ENCODE peak calls at places on chromosomes 5 and 9, in eight cellular contexts. One of them, this sample, is unnamed. For H3K9me3, the result is how much of the 10 kb centered on the place peaks cover.

GRCh38 chr5:56026863-56027300 is 32.1 kb upstream of the IL6ST start:
- DNase-seq in body of pancreas: no peak
- DNase-seq in tibial nerve: no peak
- DNase-seq in fibroblast of lung: peak
- DNase-seq in psoas muscle: no peak
- DNase-seq in HepG2: no peak
- DNase-seq in left ventricle myocardium inferior: no peak
- DNase-seq in CD8-positive, alpha-beta memory T cell: no peak
- DNase-seq in this sample: peak

GRCh38 chr9:114850871-114851270 is 45.0 kb upstream of the TNFSF15 start:
- DNase-seq in fibroblast of lung: peak
- DNase-seq in CD8-positive, alpha-beta memory T cell: no peak
- DNase-seq in psoas muscle: no peak
- DNase-seq in HepG2: no peak
- DNase-seq in left ventricle myocardium inferior: no peak
- DNase-seq in body of pancreas: no peak
- DNase-seq in tibial nerve: no peak
- DNase-seq in this sample: no peak

GRCh38 chr5:144460608-144461007 is 289.9 kb downstream of the KCTD16 start:
- DNase-seq in left ventricle myocardium inferior: no peak
- DNase-seq in psoas muscle: no peak
- DNase-seq in tibial nerve: no peak
- DNase-seq in CD8-positive, alpha-beta memory T cell: no peak
- DNase-seq in body of pancreas: no peak
- DNase-seq in HepG2: no peak
- DNase-seq in fibroblast of lung: no peak
- DNase-seq in this sample: no peak

GRCh38 chr9:2824054-2824453 is 19.8 kb downstream of the PUM3 start:
- DNase-seq in CD8-positive, alpha-beta memory T cell: no peak
- DNase-seq in HepG2: no peak
- DNase-seq in left ventricle myocardium inferior: no peak
- DNase-seq in tibial nerve: no peak
- DNase-seq in fibroblast of lung: no peak
- DNase-seq in body of pancreas: no peak
- DNase-seq in psoas muscle: no peak
- DNase-seq in this sample: no peak

GRCh38 chr9:120855827-120856636 is 13.3 kb upstream of the PSMD5 start:
- DNase-seq in body of pancreas: no peak
- DNase-seq in HepG2: no peak
- DNase-seq in fibroblast of lung: no peak
- DNase-seq in psoas muscle: no peak
- DNase-seq in tibial nerve: no peak
- DNase-seq in CD8-positive, alpha-beta memory T cell: no peak
- DNase-seq in left ventricle myocardium inferior: no peak
- DNase-seq in this sample: no peak

GRCh38 chr5:172321593-172321992 is 38.0 kb upstream of the UBTD2 start:
- DNase-seq in tibial nerve: no peak
- DNase-seq in HepG2: no peak
- DNase-seq in body of pancreas: no peak
- DNase-seq in left ventricle myocardium inferior: no peak
- DNase-seq in CD8-positive, alpha-beta memory T cell: no peak
- DNase-seq in psoas muscle: no peak
- DNase-seq in fibroblast of lung: no peak
- DNase-seq in this sample: no peak

GRCh38 chr9:131421691-131422090 is 27.8 kb downstream of the PRRC2B start:
- DNase-seq in fibroblast of lung: no peak
- DNase-seq in CD8-positive, alpha-beta memory T cell: no peak
- DNase-seq in body of pancreas: no peak
- DNase-seq in psoas muscle: no peak
- DNase-seq in HepG2: no peak
- DNase-seq in left ventricle myocardium inferior: no peak
- DNase-seq in tibial nerve: no peak
- DNase-seq in this sample: no peak

GRCh38 chr9:17614246-17614645 is 35.4 kb downstream of the SH3GL2 start:
- DNase-seq in HepG2: no peak
- DNase-seq in tibial nerve: no peak
- DNase-seq in CD8-positive, alpha-beta memory T cell: no peak
- DNase-seq in left ventricle myocardium inferior: no peak
- DNase-seq in psoas muscle: no peak
- DNase-seq in body of pancreas: no peak
- DNase-seq in fibroblast of lung: no peak
- DNase-seq in this sample: no peak

GRCh38 chr9:128862401-128862851 is 19.3 kb downstream of the KYAT1 start:
- DNase-seq in tibial nerve: no peak
- DNase-seq in psoas muscle: peak
- DNase-seq in fibroblast of lung: no peak
- DNase-seq in CD8-positive, alpha-beta memory T cell: no peak
- DNase-seq in left ventricle myocardium inferior: peak
- DNase-seq in body of pancreas: peak
- DNase-seq in HepG2: no peak
- DNase-seq in this sample: no peak

GRCh38 chr5:147479431-147479830 is 30.4 kb downstream of the DPYSL3 start:
- DNase-seq in HepG2: no peak
- DNase-seq in psoas muscle: no peak
- DNase-seq in fibroblast of lung: peak
- DNase-seq in tibial nerve: no peak
- DNase-seq in left ventricle myocardium inferior: no peak
- DNase-seq in body of pancreas: no peak
- DNase-seq in CD8-positive, alpha-beta memory T cell: no peak
- DNase-seq in this sample: no peak

GRCh38 chr9:123349691-123350480 is 6.1 kb upstream of the CRB2 start:
- DNase-seq in tibial nerve: peak
- DNase-seq in left ventricle myocardium inferior: no peak
- DNase-seq in CD8-positive, alpha-beta memory T cell: peak
- DNase-seq in HepG2: peak
- DNase-seq in body of pancreas: peak
- DNase-seq in psoas muscle: no peak
- DNase-seq in fibroblast of lung: peak
- DNase-seq in this sample: peak

GRCh38 chr5:172834570-172835245 is 657 bp downstream of the ERGIC1 start:
- DNase-seq in body of pancreas: peak
- DNase-seq in HepG2: peak
- DNase-seq in left ventricle myocardium inferior: no peak
- DNase-seq in CD8-positive, alpha-beta memory T cell: no peak
- DNase-seq in psoas muscle: no peak
- DNase-seq in tibial nerve: no peak
- DNase-seq in fibroblast of lung: no peak
- DNase-seq in this sample: peak

GRCh38 chr5:91849069-91849468 is 466.0 kb upstream of the ARRDC3 start:
- DNase-seq in tibial nerve: no peak
- DNase-seq in HepG2: no peak
- DNase-seq in body of pancreas: no peak
- DNase-seq in CD8-positive, alpha-beta memory T cell: no peak
- DNase-seq in fibroblast of lung: peak
- DNase-seq in psoas muscle: no peak
- DNase-seq in left ventricle myocardium inferior: no peak
- DNase-seq in this sample: no peak

GRCh38 chr9:17928228-17928627 is 349.4 kb downstream of the SH3GL2 start:
- DNase-seq in body of pancreas: no peak
- DNase-seq in left ventricle myocardium inferior: no peak
- DNase-seq in psoas muscle: no peak
- DNase-seq in fibroblast of lung: no peak
- DNase-seq in CD8-positive, alpha-beta memory T cell: no peak
- DNase-seq in tibial nerve: no peak
- DNase-seq in HepG2: no peak
- DNase-seq in this sample: no peak

DNA sequence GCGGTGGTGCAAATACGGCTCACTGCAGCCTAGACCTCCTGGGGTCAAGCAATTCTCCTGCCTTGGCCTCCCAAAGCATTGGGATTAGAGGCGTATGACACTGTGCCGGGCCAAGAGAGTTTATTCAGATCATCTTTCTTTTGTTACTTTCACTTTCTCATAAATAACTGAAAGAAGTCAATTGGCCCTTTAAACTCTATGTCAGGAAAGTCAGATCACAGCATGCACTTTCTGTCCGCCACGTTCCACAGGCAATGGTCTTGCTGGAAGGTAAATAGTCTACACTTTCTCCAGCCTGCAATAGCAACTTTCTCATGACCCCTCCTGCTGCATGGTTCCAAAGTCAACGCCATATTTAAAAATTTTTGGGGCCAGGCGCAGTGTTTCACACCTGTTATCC is 6.5 kb upstream of the ARRDC1 start:
- DNase-seq in left ventricle myocardium inferior: no peak
- DNase-seq in psoas muscle: no peak
- DNase-seq in fibroblast of lung: no peak
- DNase-seq in body of pancreas: no peak
- DNase-seq in HepG2: no peak
- DNase-seq in tibial nerve: no peak
- DNase-seq in CD8-positive, alpha-beta memory T cell: no peak
- DNase-seq in this sample: no peak
- H3K27ac ChIP-seq in left ventricle myocardium inferior: no peak
- H3K27ac ChIP-seq in psoas muscle: no peak
- H3K27ac ChIP-seq in fibroblast of lung: no peak
- H3K27ac ChIP-seq in body of pancreas: no peak
- H3K27ac ChIP-seq in HepG2: no peak
- H3K27ac ChIP-seq in tibial nerve: no peak
- H3K27ac ChIP-seq in CD8-positive, alpha-beta memory T cell: no peak
- H3K27ac ChIP-seq in this sample: no peak

GRCh38 chr5:141319202-141319601 is 1.4 kb downstream of the TAF7 start:
- DNase-seq in HepG2: no peak
- DNase-seq in psoas muscle: no peak
- DNase-seq in fibroblast of lung: no peak
- DNase-seq in CD8-positive, alpha-beta memory T cell: no peak
- DNase-seq in body of pancreas: no peak
- DNase-seq in tibial nerve: no peak
- DNase-seq in left ventricle myocardium inferior: no peak
- DNase-seq in this sample: no peak

GRCh38 chr5:141319699-141320098 is 885 bp downstream of the TAF7 start:
- DNase-seq in HepG2: no peak
- DNase-seq in psoas muscle: no peak
- DNase-seq in tibial nerve: no peak
- DNase-seq in CD8-positive, alpha-beta memory T cell: no peak
- DNase-seq in fibroblast of lung: no peak
- DNase-seq in body of pancreas: no peak
- DNase-seq in left ventricle myocardium inferior: no peak
- DNase-seq in this sample: no peak

DNA sequence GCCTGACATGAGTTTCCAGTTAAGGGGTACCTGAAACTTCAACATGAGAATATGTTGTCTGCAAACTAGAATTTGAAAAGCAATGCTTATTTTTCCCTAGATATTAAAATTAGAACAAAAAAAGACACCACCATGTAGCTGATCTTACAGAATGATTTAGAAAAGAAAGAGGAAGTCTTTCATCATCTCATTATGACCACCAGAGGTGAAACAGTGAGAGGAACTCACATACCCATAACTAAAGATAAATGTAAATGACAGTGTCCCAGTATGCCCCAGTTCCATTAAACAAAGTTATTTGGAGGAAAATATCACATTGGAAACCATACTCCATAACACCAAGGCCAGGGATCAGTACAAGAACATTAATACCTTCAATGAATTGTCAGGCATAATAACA is 6.9 kb downstream of the TAF7 start:
- DNase-seq in psoas muscle: no peak
- DNase-seq in body of pancreas: no peak
- DNase-seq in CD8-positive, alpha-beta memory T cell: no peak
- DNase-seq in fibroblast of lung: no peak
- DNase-seq in tibial nerve: no peak
- DNase-seq in left ventricle myocardium inferior: no peak
- DNase-seq in HepG2: no peak
- DNase-seq in this sample: no peak
- H3K9me3 ChIP-seq in psoas muscle: half or more
- H3K9me3 ChIP-seq in body of pancreas: under half
- H3K9me3 ChIP-seq in CD8-positive, alpha-beta memory T cell: under half
- H3K9me3 ChIP-seq in fibroblast of lung: under half
- H3K9me3 ChIP-seq in tibial nerve: under half
- H3K9me3 ChIP-seq in left ventricle myocardium inferior: half or more
- H3K9me3 ChIP-seq in HepG2: under half
- H3K9me3 ChIP-seq in this sample: under half

GRCh38 chr9:127528407-127529251 is 77.3 kb downstream of the LRSAM1 start:
- DNase-seq in CD8-positive, alpha-beta memory T cell: no peak
- DNase-seq in body of pancreas: no peak
- DNase-seq in tibial nerve: no peak
- DNase-seq in HepG2: no peak
- DNase-seq in left ventricle myocardium inferior: no peak
- DNase-seq in psoas muscle: no peak
- DNase-seq in fibroblast of lung: no peak
- DNase-seq in this sample: peak

GRCh38 chr9:127529671-127530070 is 78.4 kb downstream of the LRSAM1 start:
- DNase-seq in psoas muscle: no peak
- DNase-seq in left ventricle myocardium inferior: no peak
- DNase-seq in HepG2: no peak
- DNase-seq in tibial nerve: no peak
- DNase-seq in CD8-positive, alpha-beta memory T cell: no peak
- DNase-seq in body of pancreas: no peak
- DNase-seq in fibroblast of lung: no peak
- DNase-seq in this sample: no peak

GRCh38 chr9:127527560-127528268 is 76.4 kb downstream of the LRSAM1 start:
- DNase-seq in HepG2: no peak
- DNase-seq in tibial nerve: no peak
- DNase-seq in left ventricle myocardium inferior: no peak
- DNase-seq in body of pancreas: no peak
- DNase-seq in CD8-positive, alpha-beta memory T cell: no peak
- DNase-seq in fibroblast of lung: no peak
- DNase-seq in psoas muscle: no peak
- DNase-seq in this sample: no peak

GRCh38 chr9:127531676-127532075 is 80.4 kb downstream of the LRSAM1 start:
- DNase-seq in fibroblast of lung: no peak
- DNase-seq in tibial nerve: no peak
- DNase-seq in HepG2: no peak
- DNase-seq in psoas muscle: no peak
- DNase-seq in CD8-positive, alpha-beta memory T cell: no peak
- DNase-seq in left ventricle myocardium inferior: no peak
- DNase-seq in body of pancreas: no peak
- DNase-seq in this sample: no peak

DNA sequence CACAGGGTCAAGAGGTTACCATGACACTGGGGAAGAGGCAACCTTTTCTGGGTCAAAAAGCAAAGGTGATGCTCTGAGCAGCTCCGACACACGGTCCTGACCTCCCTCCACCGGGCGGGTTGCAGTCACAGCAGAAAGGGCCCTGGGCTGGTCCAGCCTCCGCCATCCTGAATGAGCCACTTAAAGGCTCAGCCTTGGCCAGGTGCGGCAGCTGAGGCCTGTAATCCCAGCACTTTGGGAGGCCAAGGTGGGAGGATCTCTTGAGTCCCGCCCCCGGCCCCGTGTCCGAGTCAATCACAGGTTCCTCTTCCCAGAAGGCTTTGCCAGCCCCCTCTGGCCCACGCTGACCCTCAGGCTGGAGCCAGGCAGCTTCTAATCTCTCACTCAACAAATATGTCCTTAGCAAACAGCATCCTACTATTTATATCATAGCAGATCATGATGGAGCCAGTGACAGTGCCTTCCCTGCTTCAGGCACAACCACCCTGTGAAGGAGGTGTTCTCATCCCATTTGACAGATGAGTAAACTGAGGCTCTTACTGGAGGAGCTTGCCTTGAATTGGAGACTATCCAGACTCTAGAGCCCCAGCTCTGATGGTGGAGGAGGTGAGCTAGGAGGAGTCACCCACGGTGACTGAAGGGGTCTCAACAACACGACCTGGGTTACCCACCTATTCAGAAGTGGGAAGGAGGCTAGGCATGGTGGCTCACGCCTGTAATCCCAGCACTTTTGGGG is 79.1 kb downstream of the LRSAM1 start:
- DNase-seq in fibroblast of lung: no peak
- DNase-seq in tibial nerve: no peak
- DNase-seq in body of pancreas: no peak
- DNase-seq in HepG2: no peak
- DNase-seq in left ventricle myocardium inferior: no peak
- DNase-seq in CD8-positive, alpha-beta memory T cell: no peak
- DNase-seq in psoas muscle: no peak
- DNase-seq in this sample: no peak
- H3K27ac ChIP-seq in fibroblast of lung: no peak
- H3K27ac ChIP-seq in tibial nerve: no peak
- H3K27ac ChIP-seq in body of pancreas: no peak
- H3K27ac ChIP-seq in HepG2: no peak
- H3K27ac ChIP-seq in left ventricle myocardium inferior: peak
- H3K27ac ChIP-seq in CD8-positive, alpha-beta memory T cell: no peak
- H3K27ac ChIP-seq in psoas muscle: no peak
- H3K27ac ChIP-seq in this sample: peak

GRCh38 chr5:178703015-178703414 is 27.4 kb downstream of the ZNF354A start:
- DNase-seq in CD8-positive, alpha-beta memory T cell: no peak
- DNase-seq in psoas muscle: no peak
- DNase-seq in left ventricle myocardium inferior: no peak
- DNase-seq in HepG2: no peak
- DNase-seq in tibial nerve: no peak
- DNase-seq in body of pancreas: no peak
- DNase-seq in fibroblast of lung: no peak
- DNase-seq in this sample: no peak
- H3K9me3 ChIP-seq in CD8-positive, alpha-beta memory T cell: under half
- H3K9me3 ChIP-seq in psoas muscle: under half
- H3K9me3 ChIP-seq in left ventricle myocardium inferior: half or more
- H3K9me3 ChIP-seq in HepG2: under half
- H3K9me3 ChIP-seq in tibial nerve: under half
- H3K9me3 ChIP-seq in body of pancreas: under half
- H3K9me3 ChIP-seq in fibroblast of lung: under half
- H3K9me3 ChIP-seq in this sample: under half

This sample was measured in cardiac muscle cell.